ENCODE peak calls at places on chromosome 7, in four cellular contexts. E, J, I and U are unnamed samples.

GRCh38 chr7:47611045-47611511 is 29.2 kb upstream of the TNS3 start:
- DNase-seq in E (no peak), J (peak; percentile 85), I (no peak), U (no peak)

GRCh38 chr7:132386249-132386681 is 190.0 kb downstream of the PLXNA4 start:
- DNase-seq in E (no peak), J (peak; percentile 50), I (no peak), U (no peak)

GRCh38 chr7:146321301-146321700 is 204.7 kb downstream of the CNTNAP2 start:
- DNase-seq in E (no peak), J (no peak), I (no peak), U (no peak)

GRCh38 chr7:142797799-142798377 is 27.1 kb downstream of the PRSS2 start:
- DNase-seq in E (no peak), J (no peak), I (peak; percentile 48), U (no peak)

GRCh38 chr7:80496586-80496985 is 15.3 kb downstream of the GNAT3 start:
- DNase-seq in E (no peak), J (no peak), I (no peak), U (no peak)

GRCh38 chr7:154306036-154306435 is 253.8 kb downstream of the DPP6 start:
- DNase-seq in E (no peak), J (no peak), I (no peak), U (no peak)

GRCh38 chr7:84107259-84107658 is 87.3 kb downstream of the SEMA3A start:
- DNase-seq in E (no peak), J (no peak), I (no peak), U (no peak)

GRCh38 chr7:6614941-6615737 is at the start of gene ZNF853:
- DNase-seq in E (no peak), J (no peak), I (no peak), U (no peak)

GRCh38 chr7:92293887-92294616 is 48.3 kb downstream of the ANKIB1 start:
- DNase-seq in E (no peak), J (no peak), I (no peak), U (no peak)

GRCh38 chr7:106139253-106140251 is 27.4 kb upstream of the SYPL1 start:
- DNase-seq in E (peak; percentile 92), J (peak; percentile 24), I (no peak), U (no peak)

GRCh38 chr7:155214328-155214986 is 83.2 kb upstream of the INSIG1 start:
- DNase-seq in E (no peak), J (no peak), I (peak; percentile 49), U (no peak)

GRCh38 chr7:8084772-8085171 is 116.2 kb downstream of the GLCCI1 start:
- DNase-seq in E (no peak), J (no peak), I (no peak), U (no peak)

GRCh38 chr7:106622654-106623314 is 38.2 kb downstream of the CCDC71L start:
- DNase-seq in E (no peak), J (no peak), I (no peak), U (no peak)

GRCh38 chr7:74174606-74175082 is 488 bp downstream of the EIF4H start:
- DNase-seq in E (peak; percentile 78), J (peak; percentile 48), I (peak; percentile 76), U (peak; percentile 27)

GRCh38 chr7:26156454-26157365 is 4.7 kb downstream of the NFE2L3 start:
- DNase-seq in E (no peak), J (peak; percentile 36), I (peak; percentile 19), U (peak; percentile 57)

GRCh38 chr7:26091933-26092332 is 60.1 kb upstream of the NFE2L3 start:
- DNase-seq in E (no peak), J (no peak), I (peak; percentile 26), U (no peak)

GRCh38 chr7:136087881-136088280 is 110.7 kb upstream of the MTPN start:
- DNase-seq in E (no peak), J (no peak), I (no peak), U (no peak)

GRCh38 chr7:97024209-97025129 is at the start of gene DLX5:
- DNase-seq in E (no peak), J (no peak), I (no peak), U (peak; percentile 68)

GRCh38 chr7:128132426-128133069 is 101.3 kb upstream of the LRRC4 start:
- DNase-seq in E (no peak), J (no peak), I (no peak), U (no peak)

GRCh38 chr7:137957887-137958286 is 44.0 kb downstream of the CREB3L2 start:
- DNase-seq in E (no peak), J (no peak), I (no peak), U (no peak)

GRCh38 chr7:139557857-139558581 is 34.5 kb downstream of the CLEC2L start:
- DNase-seq in E (no peak), J (peak; percentile 23), I (no peak), U (no peak)

GRCh38 chr7:157663061-157663863 is 326.5 kb downstream of the DNAJB6 start:
- DNase-seq in E (peak; percentile 61), J (no peak), I (no peak), U (no peak)

GRCh38 chr7:50857804-50858203 is 75.1 kb upstream of the GRB10 start:
- DNase-seq in E (no peak), J (no peak), I (no peak), U (no peak)

GRCh38 chr7:115356139-115356746 is 434.3 kb downstream of the MDFIC start:
- DNase-seq in E (no peak), J (no peak), I (no peak), U (no peak)

GRCh38 chr7:96321041-96321669 is 743 bp downstream of the SLC25A13 start:
- DNase-seq in E (peak; percentile 93), J (peak; percentile 90), I (peak; percentile 90), U (peak; percentile 63)

GRCh38 chr7:101923276-101923985 is 106.0 kb downstream of the CUX1 start:
- DNase-seq in E (peak; percentile 65), J (no peak), I (no peak), U (no peak)

GRCh38 chr7:111827863-111828504 is 265.7 kb upstream of the IMMP2L start:
- DNase-seq in E (no peak), J (no peak), I (no peak), U (peak; percentile 12)

GRCh38 chr7:142275028-142275427 is 17.2 kb upstream of the PRSS58 start:
- DNase-seq in E (no peak), J (no peak), I (no peak), U (no peak)

GRCh38 chr7:78695826-78696225 is 757.6 kb downstream of the MAGI2 start:
- DNase-seq in E (no peak), J (no peak), I (no peak), U (no peak)

GRCh38 chr7:143415696-143416095 is 7.0 kb upstream of the EPHA1 start:
- DNase-seq in E (no peak), J (no peak), I (no peak), U (no peak)

GRCh38 chr7:86745019-86745745 is 101.5 kb downstream of the GRM3 start:
- DNase-seq in E (no peak), J (no peak), I (no peak), U (no peak)

GRCh38 chr7:154610903-154611302 is 392.0 kb downstream of the PAXIP1 start:
- DNase-seq in E (no peak), J (no peak), I (no peak), U (no peak)

GRCh38 chr7:13742126-13742525 is 247.3 kb downstream of the ETV1 start:
- DNase-seq in E (no peak), J (no peak), I (no peak), U (no peak)

GRCh38 chr7:27062946-27063345 is 32.9 kb downstream of the HOXA1 start:
- DNase-seq in E (no peak), J (no peak), I (no peak), U (no peak)

GRCh38 chr7:101676956-101677355 is 47.9 kb upstream of the MYL10 start:
- DNase-seq in E (no peak), J (no peak), I (peak; percentile 66), U (no peak)

GRCh38 chr7:134686782-134687181 is 40.1 kb downstream of the BPGM start:
- DNase-seq in E (no peak), J (no peak), I (no peak), U (no peak)

GRCh38 chr7:142300689-142301088 is 42.8 kb upstream of the PRSS58 start:
- DNase-seq in E (no peak), J (no peak), I (peak; percentile 39), U (peak; percentile 39)

GRCh38 chr7:5232485-5232837 is 42.4 kb downstream of the WIPI2 start:
- DNase-seq in E (no peak), J (no peak), I (no peak), U (no peak)

GRCh38 chr7:5232874-5233273 is 42.8 kb downstream of the WIPI2 start:
- DNase-seq in E (no peak), J (no peak), I (no peak), U (no peak)

GRCh38 chr7:5234852-5235831 is 45.1 kb downstream of the WIPI2 start:
- DNase-seq in E (no peak), J (peak; percentile 30), I (no peak), U (peak; percentile 49)

GRCh38 chr7:5238500-5238899 is 44.2 kb upstream of the SLC29A4 start:
- DNase-seq in E (no peak), J (no peak), I (no peak), U (no peak)

DNA sequence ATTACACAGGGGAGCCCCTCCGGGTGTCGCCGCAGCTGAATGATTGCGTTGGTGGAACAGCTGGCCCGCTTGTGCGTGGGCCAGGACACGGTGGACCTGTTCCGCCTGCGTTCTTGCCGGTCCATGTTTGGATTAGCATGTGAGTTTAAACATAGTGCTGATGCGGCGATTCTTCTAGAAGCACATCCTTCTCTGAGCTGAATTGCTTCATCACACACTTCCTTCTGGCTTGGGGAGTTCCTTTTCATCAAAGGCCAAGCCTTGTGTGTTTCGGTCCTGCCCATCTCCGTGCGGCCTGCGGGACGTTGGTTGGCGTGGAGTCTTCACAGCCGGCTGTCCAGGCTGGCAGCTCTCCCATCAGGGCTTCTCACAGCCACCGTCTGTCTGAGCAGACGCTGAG is 45.5 kb upstream of the SLC29A4 start:
- DNase-seq in E (peak; percentile 87), J (peak; percentile 49), I (no peak), U (no peak)
- TF ChIP-seq POLR2A in E (no peak), J (no peak), I (no peak), U (no peak)

GRCh38 chr7:28180364-28181147 is at the start of gene JAZF1:
- DNase-seq in E (peak; percentile 86), J (peak; percentile 38), I (peak; percentile 49), U (peak; percentile 83)
- TF ChIP-seq POLR2A in E (no peak), J (no peak), I (no peak), U (no peak)

GRCh38 chr7:149126662-149127321 is 668 bp upstream of the ZNF425 start:
- DNase-seq in E (peak; percentile 76), J (peak; percentile 60), I (peak; percentile 84), U (peak; percentile 60)
- TF ChIP-seq POLR2A in E (no peak), J (no peak), I (no peak), U (peak; percentile 59)

GRCh38 chr7:840001-840600 is 7.8 kb downstream of the SUN1 start:
- DNase-seq in E (peak; percentile 48), J (no peak), I (no peak), U (no peak)
- TF ChIP-seq POLR2A in E (no peak), J (no peak), I (no peak), U (no peak)

GRCh38 chr7:44974549-44974948 is 4.3 kb downstream of the MYO1G start:
- DNase-seq in E (no peak), J (no peak), I (no peak), U (no peak)
- TF ChIP-seq POLR2A in E (no peak), J (no peak), I (no peak), U (no peak)